ENCODE peak calls at places on chromosomes 16 and 17, in five cellular contexts. One of them, this sample, is unnamed.

GRCh38 chr16:89365044-89365467 is 125.3 kb downstream of the ANKRD11 start:
- DNase-seq in HCT116: no peak
- DNase-seq in HepG2: no peak
- DNase-seq in SK-N-SH: peak
- DNase-seq in H1: no peak
- DNase-seq in this sample: no peak

GRCh38 chr17:951388-952132 is 28.0 kb downstream of the NXN start:
- DNase-seq in HCT116: no peak
- DNase-seq in HepG2: peak
- DNase-seq in SK-N-SH: no peak
- DNase-seq in H1: peak
- DNase-seq in this sample: peak

GRCh38 chr16:2809149-2809760 is 7.8 kb upstream of the PRSS21 start:
- DNase-seq in HCT116: no peak
- DNase-seq in HepG2: no peak
- DNase-seq in SK-N-SH: no peak
- DNase-seq in H1: no peak
- DNase-seq in this sample: no peak

GRCh38 chr17:20010099-20010863 is 1.1 kb downstream of the SPECC1 start:
- DNase-seq in HCT116: peak
- DNase-seq in HepG2: peak
- DNase-seq in SK-N-SH: peak
- DNase-seq in H1: no peak
- DNase-seq in this sample: peak

GRCh38 chr16:68281368-68282063 is 17.2 kb downstream of the SLC7A6 start:
- DNase-seq in HCT116: no peak
- DNase-seq in HepG2: peak
- DNase-seq in SK-N-SH: no peak
- DNase-seq in H1: no peak
- DNase-seq in this sample: no peak

GRCh38 chr16:30737794-30738648 is 10.2 kb upstream of the PHKG2 start:
- DNase-seq in HCT116: no peak
- DNase-seq in HepG2: no peak
- DNase-seq in SK-N-SH: no peak
- DNase-seq in H1: no peak
- DNase-seq in this sample: no peak

GRCh38 chr17:17532991-17533390 is 36.8 kb upstream of the RASD1 start:
- DNase-seq in HCT116: no peak
- DNase-seq in HepG2: no peak
- DNase-seq in SK-N-SH: no peak
- DNase-seq in H1: no peak
- DNase-seq in this sample: no peak

GRCh38 chr16:68412061-68412460 is 36.2 kb downstream of the SMPD3 start:
- DNase-seq in HCT116: no peak
- DNase-seq in HepG2: no peak
- DNase-seq in SK-N-SH: no peak
- DNase-seq in H1: no peak
- DNase-seq in this sample: no peak

GRCh38 chr16:21590791-21591190 is 8.6 kb upstream of the METTL9 start:
- DNase-seq in HCT116: no peak
- DNase-seq in HepG2: no peak
- DNase-seq in SK-N-SH: no peak
- DNase-seq in H1: no peak
- DNase-seq in this sample: no peak

GRCh38 chr16:53534206-53534605 is 31.2 kb upstream of the AKTIP start:
- DNase-seq in HCT116: no peak
- DNase-seq in HepG2: no peak
- DNase-seq in SK-N-SH: no peak
- DNase-seq in H1: no peak
- DNase-seq in this sample: no peak

GRCh38 chr17:68533887-68534700 is 21.9 kb downstream of the PRKAR1A start:
- DNase-seq in HCT116: no peak
- DNase-seq in HepG2: no peak
- DNase-seq in SK-N-SH: no peak
- DNase-seq in H1: no peak
- DNase-seq in this sample: no peak

GRCh38 chr16:50152807-50153647 is at the start of gene TENT4B:
- DNase-seq in HCT116: peak
- DNase-seq in HepG2: peak
- DNase-seq in SK-N-SH: peak
- DNase-seq in H1: peak
- DNase-seq in this sample: peak

GRCh38 chr17:78416791-78417530 is 38.5 kb downstream of the PGS1 start:
- DNase-seq in HCT116: no peak
- DNase-seq in HepG2: no peak
- DNase-seq in SK-N-SH: no peak
- DNase-seq in H1: no peak
- DNase-seq in this sample: no peak

GRCh38 chr17:39486242-39486641 is 25.0 kb downstream of the CDK12 start:
- DNase-seq in HCT116: no peak
- DNase-seq in HepG2: no peak
- DNase-seq in SK-N-SH: no peak
- DNase-seq in H1: no peak
- DNase-seq in this sample: no peak

GRCh38 chr17:66494023-66494803 is 191.8 kb downstream of the PRKCA start:
- DNase-seq in HCT116: peak
- DNase-seq in HepG2: no peak
- DNase-seq in SK-N-SH: no peak
- DNase-seq in H1: no peak
- DNase-seq in this sample: no peak

GRCh38 chr16:22786284-22786683 is 27.7 kb upstream of the HS3ST2 start:
- DNase-seq in HCT116: no peak
- DNase-seq in HepG2: no peak
- DNase-seq in SK-N-SH: no peak
- DNase-seq in H1: no peak
- DNase-seq in this sample: no peak

GRCh38 chr16:54059319-54059718 is 227.3 kb downstream of the IRX3 start:
- DNase-seq in HCT116: no peak
- DNase-seq in HepG2: no peak
- DNase-seq in SK-N-SH: peak
- DNase-seq in H1: peak
- DNase-seq in this sample: no peak

GRCh38 chr17:14201087-14201486 is 35.6 kb downstream of the CDRT15 start:
- DNase-seq in HCT116: no peak
- DNase-seq in HepG2: no peak
- DNase-seq in SK-N-SH: no peak
- DNase-seq in H1: no peak
- DNase-seq in this sample: no peak

GRCh38 chr17:82520041-82520910 is 744 bp downstream of the FOXK2 start:
- DNase-seq in HCT116: no peak
- DNase-seq in HepG2: no peak
- DNase-seq in SK-N-SH: peak
- DNase-seq in H1: peak
- DNase-seq in this sample: peak

GRCh38 chr17:37697331-37697730 is 47.5 kb downstream of the HNF1B start:
- DNase-seq in HCT116: no peak
- DNase-seq in HepG2: no peak
- DNase-seq in SK-N-SH: no peak
- DNase-seq in H1: no peak
- DNase-seq in this sample: no peak

GRCh38 chr17:43769426-43769825 is 9.4 kb downstream of the DUSP3 start:
- DNase-seq in HCT116: no peak
- DNase-seq in HepG2: no peak
- DNase-seq in SK-N-SH: no peak
- DNase-seq in H1: no peak
- DNase-seq in this sample: no peak

DNA sequence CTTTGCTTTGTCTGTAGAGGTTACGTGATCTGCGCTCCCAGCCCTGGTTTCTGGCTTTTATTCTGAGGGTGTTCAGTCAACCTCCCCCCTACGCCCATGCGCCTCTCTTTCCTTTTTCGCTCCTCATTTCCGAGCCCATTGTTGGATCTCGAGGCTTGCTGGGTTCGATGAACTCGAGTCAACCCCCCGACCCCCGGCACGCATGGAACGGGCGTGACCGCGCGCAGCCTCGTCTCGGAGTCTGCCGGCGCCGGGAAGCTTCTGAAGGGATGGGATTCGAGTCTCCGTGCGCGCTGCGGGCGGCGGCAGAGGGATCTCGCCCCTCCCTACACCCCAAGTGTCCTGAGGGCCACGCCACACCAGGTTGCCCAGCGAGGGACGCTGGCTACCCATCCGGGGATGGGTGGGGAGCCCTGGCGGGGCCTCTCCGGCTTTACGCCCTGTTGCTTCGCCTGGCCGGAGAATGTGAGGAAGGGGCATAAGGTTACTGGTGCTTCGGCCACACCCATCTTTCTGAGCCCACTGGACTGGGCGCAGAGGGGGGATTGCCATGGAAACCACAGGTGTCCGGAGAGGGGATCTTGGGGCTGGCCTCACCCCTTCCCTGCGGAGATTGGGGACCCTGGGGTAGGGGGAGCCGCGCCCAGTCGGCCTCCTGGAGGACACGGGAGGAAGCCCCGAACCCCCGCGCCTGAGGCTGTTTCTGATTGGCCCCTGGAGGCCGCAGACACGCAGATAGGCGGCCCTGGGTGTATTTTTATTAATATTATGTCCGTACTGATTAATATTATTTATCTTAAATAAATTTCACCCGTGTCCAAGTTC is 1.8 kb downstream of the MAPT start:
- DNase-seq in HCT116: no peak
- DNase-seq in HepG2: no peak
- DNase-seq in SK-N-SH: peak
- DNase-seq in H1: peak
- DNase-seq in this sample: no peak
- TF ChIP-seq JUND in HCT116: no peak
- TF ChIP-seq JUND in HepG2: no peak
- TF ChIP-seq JUND in SK-N-SH: no peak
- TF ChIP-seq JUND in H1: no peak
- TF ChIP-seq JUND in this sample: no peak

GRCh38 chr16:56382901-56383355 is 42.4 kb downstream of the AMFR start:
- DNase-seq in HCT116: no peak
- DNase-seq in HepG2: peak
- DNase-seq in SK-N-SH: no peak
- DNase-seq in H1: no peak
- DNase-seq in this sample: peak
- TF ChIP-seq JUND in HCT116: no peak
- TF ChIP-seq JUND in HepG2: no peak
- TF ChIP-seq JUND in SK-N-SH: no peak
- TF ChIP-seq JUND in H1: no peak
- TF ChIP-seq JUND in this sample: peak

DNA sequence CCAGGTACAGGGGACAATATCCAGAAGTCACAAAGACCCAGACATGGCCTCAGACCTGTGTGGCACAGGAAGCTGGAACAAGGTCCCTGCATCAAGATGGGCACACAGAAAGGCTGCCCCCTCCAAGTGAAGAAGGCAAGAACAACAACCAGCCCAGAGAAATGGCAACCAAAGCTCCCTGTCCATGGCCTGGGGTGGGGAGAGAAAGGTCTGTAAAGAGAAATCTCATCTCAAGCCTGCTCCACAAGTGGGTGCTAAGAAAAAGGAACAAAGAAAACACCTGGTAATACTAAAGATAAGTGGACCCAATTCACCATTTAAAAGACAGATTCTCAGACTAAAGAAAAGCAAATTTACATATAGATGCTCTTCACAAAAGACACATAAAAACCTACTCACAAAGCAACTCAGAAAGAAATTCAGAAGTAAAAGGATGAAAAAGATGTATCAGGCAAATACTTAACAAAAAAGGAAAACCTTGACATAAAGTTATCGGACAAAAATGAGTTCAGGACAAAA is 107.4 kb downstream of the PARN start:
- DNase-seq in HCT116: no peak
- DNase-seq in HepG2: no peak
- DNase-seq in SK-N-SH: no peak
- DNase-seq in H1: no peak
- DNase-seq in this sample: no peak
- TF ChIP-seq JUND in HCT116: no peak
- TF ChIP-seq JUND in HepG2: no peak
- TF ChIP-seq JUND in SK-N-SH: no peak
- TF ChIP-seq JUND in H1: no peak
- TF ChIP-seq JUND in this sample: no peak

GRCh38 chr16:23920446-23920845 is 84.7 kb downstream of the PRKCB start:
- DNase-seq in HCT116: no peak
- DNase-seq in HepG2: no peak
- DNase-seq in SK-N-SH: no peak
- DNase-seq in H1: no peak
- DNase-seq in this sample: no peak

GRCh38 chr16:23920899-23921298 is 85.1 kb downstream of the PRKCB start:
- DNase-seq in HCT116: no peak
- DNase-seq in HepG2: no peak
- DNase-seq in SK-N-SH: no peak
- DNase-seq in H1: no peak
- DNase-seq in this sample: no peak

GRCh38 chr16:23922406-23922805 is 86.6 kb downstream of the PRKCB start:
- DNase-seq in HCT116: no peak
- DNase-seq in HepG2: no peak
- DNase-seq in SK-N-SH: no peak
- DNase-seq in H1: no peak
- DNase-seq in this sample: no peak

GRCh38 chr16:23929237-23929636 is 93.5 kb downstream of the PRKCB start:
- DNase-seq in HCT116: no peak
- DNase-seq in HepG2: no peak
- DNase-seq in SK-N-SH: no peak
- DNase-seq in H1: no peak
- DNase-seq in this sample: no peak

GRCh38 chr16:23924138-23924537 is 88.4 kb downstream of the PRKCB start:
- DNase-seq in HCT116: no peak
- DNase-seq in HepG2: no peak
- DNase-seq in SK-N-SH: no peak
- DNase-seq in H1: no peak
- DNase-seq in this sample: no peak
- TF ChIP-seq JUND in HCT116: no peak
- TF ChIP-seq JUND in HepG2: no peak
- TF ChIP-seq JUND in SK-N-SH: no peak
- TF ChIP-seq JUND in H1: no peak
- TF ChIP-seq JUND in this sample: no peak

GRCh38 chr16:1548727-1549126 is 15.3 kb downstream of the TMEM204 start:
- DNase-seq in HCT116: no peak
- DNase-seq in HepG2: no peak
- DNase-seq in SK-N-SH: no peak
- DNase-seq in H1: no peak
- DNase-seq in this sample: no peak
- TF ChIP-seq JUND in HCT116: no peak
- TF ChIP-seq JUND in HepG2: no peak
- TF ChIP-seq JUND in SK-N-SH: no peak
- TF ChIP-seq JUND in H1: no peak
- TF ChIP-seq JUND in this sample: no peak

DNA sequence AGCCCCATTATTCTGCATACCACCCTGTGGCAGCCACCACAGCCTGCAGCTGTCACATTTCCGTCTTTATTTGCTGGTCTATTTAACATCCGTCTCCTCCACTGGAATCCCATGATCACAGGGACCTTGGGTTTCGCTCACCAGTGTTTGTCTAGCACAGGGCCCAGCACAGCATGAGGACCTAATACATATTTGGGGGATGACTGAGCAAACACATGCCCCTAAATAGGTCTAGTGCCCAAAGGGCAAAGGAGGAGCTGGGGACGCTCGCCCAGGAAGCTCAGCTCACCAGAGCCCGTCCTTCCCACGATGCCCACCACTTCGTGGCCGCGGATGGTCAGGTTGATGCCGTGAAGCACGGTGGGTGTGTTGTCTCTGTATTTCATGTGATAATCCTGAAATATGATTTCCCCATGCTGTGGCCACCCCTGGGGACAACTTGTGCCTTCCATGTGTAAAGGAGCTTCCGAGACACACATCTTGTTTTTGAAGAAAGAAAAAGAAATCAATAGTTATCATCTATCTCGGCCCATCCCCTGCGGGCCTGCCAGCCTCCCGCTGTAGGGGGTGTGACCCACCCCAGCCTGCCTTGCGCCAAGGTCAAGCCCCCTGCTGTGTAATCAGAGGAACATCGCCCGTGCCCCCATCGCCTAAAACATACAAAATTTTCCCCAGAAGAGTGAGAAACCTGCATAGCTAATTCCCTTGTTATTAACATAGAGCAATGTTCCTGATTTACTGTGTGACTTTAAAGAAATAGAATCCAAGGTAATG is 21.0 kb upstream of the ABCC12 start:
- DNase-seq in HCT116: no peak
- DNase-seq in HepG2: peak
- DNase-seq in SK-N-SH: no peak
- DNase-seq in H1: no peak
- DNase-seq in this sample: no peak
- TF ChIP-seq JUND in HCT116: no peak
- TF ChIP-seq JUND in HepG2: no peak
- TF ChIP-seq JUND in SK-N-SH: no peak
- TF ChIP-seq JUND in H1: no peak
- TF ChIP-seq JUND in this sample: no peak